ENCODE peak calls at places on chromosomes 3 and 15, in four cellular contexts. Z is nephron progenitor cell, W is lower leg skin, G is hepatocyte. J is an unnamed sample.

GRCh38 chr3:137796993-137797392 is 32.9 kb downstream of the SOX14 start:
- DNase-seq in Z (no peak), W (no peak), G (no peak), J (no peak)

GRCh38 chr15:64875641-64876223 is 34.0 kb downstream of the PLEKHO2 start:
- DNase-seq in Z (no peak), W (no peak), G (no peak), J (no peak)

GRCh38 chr3:50008931-50009330 is 69.0 kb downstream of the RBM6 start:
- DNase-seq in Z (no peak), W (no peak), G (no peak), J (no peak)

GRCh38 chr15:48798319-48798718 is 12.6 kb downstream of the CEP152 start:
- DNase-seq in Z (no peak), W (no peak), G (no peak), J (no peak)

GRCh38 chr3:186108106-186108940 is 566 bp downstream of the ETV5 start:
- DNase-seq in Z (peak; percentile 74), W (peak; percentile 88), G (peak; percentile 78), J (peak; percentile 73)

GRCh38 chr3:100044369-100044768 is 69.9 kb downstream of the FILIP1L start:
- DNase-seq in Z (no peak), W (no peak), G (no peak), J (peak; percentile 51)

GRCh38 chr3:142680710-142681109 is 43.1 kb upstream of the TRPC1 start:
- DNase-seq in Z (no peak), W (no peak), G (no peak), J (no peak)

GRCh38 chr3:76497636-76498035 is 542.3 kb upstream of the ROBO2 start:
- DNase-seq in Z (peak; percentile 5), W (no peak), G (no peak), J (no peak)

GRCh38 chr3:156620260-156620659 is 54.1 kb upstream of the TIPARP start:
- DNase-seq in Z (no peak), W (no peak), G (peak; percentile 74), J (no peak)

GRCh38 chr15:69074011-69074842 is 59.7 kb downstream of the NOX5 start:
- DNase-seq in Z (peak; percentile 67), W (peak; percentile 89), G (peak; percentile 81), J (no peak)

GRCh38 chr15:100809587-100809986 is 70.0 kb upstream of the ALDH1A3 start:
- DNase-seq in Z (no peak), W (no peak), G (no peak), J (no peak)

GRCh38 chr15:56149071-56149470 is 94.6 kb downstream of the RFX7 start:
- DNase-seq in Z (no peak), W (no peak), G (no peak), J (no peak)

GRCh38 chr3:123723527-123724168 is 138.8 kb upstream of the HACD2 start:
- DNase-seq in Z (peak; percentile 68), W (peak; percentile 85), G (peak; percentile 88), J (peak; percentile 76)

GRCh38 chr3:60199306-60199705 is 1051.9 kb downstream of the FHIT start:
- DNase-seq in Z (no peak), W (no peak), G (no peak), J (no peak)

GRCh38 chr3:54294214-54294613 is 171.9 kb downstream of the CACNA2D3 start:
- DNase-seq in Z (no peak), W (no peak), G (no peak), J (no peak)

GRCh38 chr15:25171856-25172687 is 217.3 kb downstream of the SNRPN start:
- DNase-seq in Z (no peak), W (peak; percentile 77), G (peak; percentile 1), J (no peak)

GRCh38 chr3:128742821-128743594 is 17.0 kb downstream of the RAB7A start:
- DNase-seq in Z (no peak), W (no peak), G (no peak), J (no peak)

DNA sequence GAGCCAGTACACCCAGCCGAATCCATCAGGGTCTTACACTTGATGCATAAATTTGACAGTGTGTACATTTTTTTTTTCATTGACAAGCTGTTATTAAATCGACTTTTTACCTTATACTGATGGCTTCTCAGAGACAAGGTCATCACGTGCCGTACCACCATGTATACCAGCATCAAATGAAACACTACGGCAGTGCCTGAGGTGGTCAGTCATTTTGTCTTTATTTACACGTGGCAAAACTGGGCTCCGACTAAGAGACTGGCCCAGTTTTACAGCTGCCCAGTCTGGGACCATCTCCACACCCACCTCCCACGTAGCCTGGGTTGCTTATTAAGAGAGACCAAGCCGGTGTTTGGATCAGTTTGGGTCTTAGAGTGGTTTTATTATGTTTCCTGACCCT is 57.4 kb downstream of the TMEM266 start:
- DNase-seq in Z (no peak), W (no peak), G (no peak), J (no peak)
- TF ChIP-seq CTCF in Z (no peak), W (no peak), G (no peak), J (no peak)

GRCh38 chr3:25554376-25554775 is 110.3 kb downstream of the TOP2B start:
- DNase-seq in Z (no peak), W (no peak), G (no peak), J (no peak)

GRCh38 chr3:25555695-25556094 is 109.0 kb downstream of the TOP2B start:
- DNase-seq in Z (no peak), W (no peak), G (no peak), J (no peak)

GRCh38 chr3:25557641-25558040 is 107.1 kb downstream of the TOP2B start:
- DNase-seq in Z (no peak), W (no peak), G (no peak), J (no peak)

GRCh38 chr3:25558106-25558505 is 106.6 kb downstream of the TOP2B start:
- DNase-seq in Z (no peak), W (no peak), G (no peak), J (no peak)

GRCh38 chr3:25556504-25556903 is 108.2 kb downstream of the TOP2B start:
- DNase-seq in Z (no peak), W (no peak), G (no peak), J (no peak)
- TF ChIP-seq CTCF in Z (no peak), W (no peak), G (no peak), J (no peak)

GRCh38 chr3:11655188-11655928 is 11.6 kb upstream of the VGLL4 start:
- DNase-seq in Z (no peak), W (no peak), G (no peak), J (no peak)

GRCh38 chr3:11651477-11651876 is 7.8 kb upstream of the VGLL4 start:
- DNase-seq in Z (no peak), W (no peak), G (no peak), J (no peak)

GRCh38 chr3:11651900-11652299 is 8.2 kb upstream of the VGLL4 start:
- DNase-seq in Z (no peak), W (no peak), G (peak; percentile 36), J (peak; percentile 26)

GRCh38 chr3:11654166-11654565 is 10.5 kb upstream of the VGLL4 start:
- DNase-seq in Z (no peak), W (no peak), G (no peak), J (no peak)

GRCh38 chr3:11653298-11654055 is 9.8 kb upstream of the VGLL4 start:
- DNase-seq in Z (no peak), W (no peak), G (no peak), J (no peak)
- TF ChIP-seq CTCF in Z (no peak), W (no peak), G (no peak), J (no peak)

GRCh38 chr15:44536298-44536961 is 517 bp upstream of the EIF3J start:
- DNase-seq in Z (peak; percentile 85), W (peak; percentile 97), G (peak; percentile 93), J (no peak)
- TF ChIP-seq CTCF in Z (peak; percentile 19), W (no peak), G (peak; percentile 48), J (peak; percentile 36)

GRCh38 chr15:66593219-66593780 is 27.5 kb upstream of the LCTL start:
- DNase-seq in Z (no peak), W (no peak), G (no peak), J (no peak)

GRCh38 chr15:66592505-66593218 is 26.9 kb upstream of the LCTL start:
- DNase-seq in Z (no peak), W (no peak), G (peak; percentile 69), J (no peak)

GRCh38 chr15:66595332-66595731 is 29.5 kb upstream of the LCTL start:
- DNase-seq in Z (no peak), W (no peak), G (no peak), J (no peak)

GRCh38 chr15:66594836-66595235 is 29.0 kb upstream of the LCTL start:
- DNase-seq in Z (no peak), W (no peak), G (no peak), J (no peak)

GRCh38 chr15:66594344-66594743 is 28.5 kb upstream of the LCTL start:
- DNase-seq in Z (no peak), W (no peak), G (no peak), J (no peak)
- TF ChIP-seq CTCF in Z (no peak), W (no peak), G (no peak), J (no peak)

GRCh38 chr3:53213276-53213675 is 42.5 kb downstream of the TKT start:
- DNase-seq in Z (no peak), W (no peak), G (no peak), J (no peak)
- TF ChIP-seq CTCF in Z (no peak), W (no peak), G (no peak), J (no peak)

J was measured in GM20000.